ENCODE peak calls at places on chromosome 17, in eight cellular contexts. One of them, this sample, is unnamed.

GRCh38 chr17:11511696-11512095 is 86.6 kb upstream of the DNAH9 start:
- DNase-seq in effector memory CD8-positive, alpha-beta T cell: no peak
- DNase-seq in NCI-H345: no peak
- DNase-seq in heart right ventricle: no peak
- DNase-seq in NCI-H1105: no peak
- DNase-seq in RWPE1: no peak
- DNase-seq in sciatic nerve: no peak
- DNase-seq in ELR: no peak
- DNase-seq in this sample: no peak

GRCh38 chr17:3558603-3559269 is 1.1 kb upstream of the TRPV3 start:
- DNase-seq in effector memory CD8-positive, alpha-beta T cell: peak
- DNase-seq in NCI-H345: no peak
- DNase-seq in heart right ventricle: no peak
- DNase-seq in NCI-H1105: no peak
- DNase-seq in RWPE1: peak
- DNase-seq in sciatic nerve: no peak
- DNase-seq in ELR: peak
- DNase-seq in this sample: peak

GRCh38 chr17:3965123-3965800 is 1.0 kb upstream of the ATP2A3 start:
- DNase-seq in effector memory CD8-positive, alpha-beta T cell: peak
- DNase-seq in NCI-H345: peak
- DNase-seq in heart right ventricle: peak
- DNase-seq in NCI-H1105: peak
- DNase-seq in RWPE1: no peak
- DNase-seq in sciatic nerve: no peak
- DNase-seq in ELR: peak
- DNase-seq in this sample: peak

GRCh38 chr17:45019177-45019711 is 32.2 kb downstream of the DCAKD start:
- DNase-seq in effector memory CD8-positive, alpha-beta T cell: peak
- DNase-seq in NCI-H345: peak
- DNase-seq in heart right ventricle: peak
- DNase-seq in NCI-H1105: peak
- DNase-seq in RWPE1: peak
- DNase-seq in sciatic nerve: peak
- DNase-seq in ELR: peak
- DNase-seq in this sample: peak

GRCh38 chr17:6501359-6501758 is 55.0 kb downstream of the PITPNM3 start:
- DNase-seq in effector memory CD8-positive, alpha-beta T cell: no peak
- DNase-seq in NCI-H345: no peak
- DNase-seq in heart right ventricle: no peak
- DNase-seq in NCI-H1105: no peak
- DNase-seq in RWPE1: no peak
- DNase-seq in sciatic nerve: peak
- DNase-seq in ELR: no peak
- DNase-seq in this sample: no peak

GRCh38 chr17:80109713-80110446 is 8.5 kb downstream of the GAA start:
- DNase-seq in effector memory CD8-positive, alpha-beta T cell: no peak
- DNase-seq in NCI-H345: peak
- DNase-seq in heart right ventricle: no peak
- DNase-seq in NCI-H1105: peak
- DNase-seq in RWPE1: peak
- DNase-seq in sciatic nerve: peak
- DNase-seq in ELR: no peak
- DNase-seq in this sample: peak

GRCh38 chr17:4788807-4789700 is at the start of gene GLTPD2:
- DNase-seq in effector memory CD8-positive, alpha-beta T cell: no peak
- DNase-seq in NCI-H345: no peak
- DNase-seq in heart right ventricle: no peak
- DNase-seq in NCI-H1105: no peak
- DNase-seq in RWPE1: peak
- DNase-seq in sciatic nerve: no peak
- DNase-seq in ELR: no peak
- DNase-seq in this sample: no peak

GRCh38 chr17:56142325-56142724 is 10.9 kb upstream of the ANKFN1 start:
- DNase-seq in effector memory CD8-positive, alpha-beta T cell: no peak
- DNase-seq in NCI-H345: no peak
- DNase-seq in heart right ventricle: no peak
- DNase-seq in NCI-H1105: no peak
- DNase-seq in RWPE1: peak
- DNase-seq in sciatic nerve: no peak
- DNase-seq in ELR: peak
- DNase-seq in this sample: no peak

GRCh38 chr17:61522088-61522487 is 68.9 kb downstream of the NACA2 start:
- DNase-seq in effector memory CD8-positive, alpha-beta T cell: no peak
- DNase-seq in NCI-H345: no peak
- DNase-seq in heart right ventricle: no peak
- DNase-seq in NCI-H1105: no peak
- DNase-seq in RWPE1: no peak
- DNase-seq in sciatic nerve: no peak
- DNase-seq in ELR: no peak
- DNase-seq in this sample: no peak

GRCh38 chr17:55518549-55518948 is 7.3 kb upstream of the SMIM36 start:
- DNase-seq in effector memory CD8-positive, alpha-beta T cell: no peak
- DNase-seq in NCI-H345: no peak
- DNase-seq in heart right ventricle: no peak
- DNase-seq in NCI-H1105: no peak
- DNase-seq in RWPE1: no peak
- DNase-seq in sciatic nerve: no peak
- DNase-seq in ELR: no peak
- DNase-seq in this sample: no peak

GRCh38 chr17:34283571-34283970 is 2.0 kb upstream of the CCL11 start:
- DNase-seq in effector memory CD8-positive, alpha-beta T cell: no peak
- DNase-seq in NCI-H345: no peak
- DNase-seq in heart right ventricle: no peak
- DNase-seq in NCI-H1105: no peak
- DNase-seq in RWPE1: no peak
- DNase-seq in sciatic nerve: no peak
- DNase-seq in ELR: no peak
- DNase-seq in this sample: no peak

GRCh38 chr17:45296833-45297124 is 20.0 kb downstream of the MAP3K14 start:
- DNase-seq in effector memory CD8-positive, alpha-beta T cell: no peak
- DNase-seq in NCI-H345: no peak
- DNase-seq in heart right ventricle: no peak
- DNase-seq in NCI-H1105: no peak
- DNase-seq in RWPE1: no peak
- DNase-seq in sciatic nerve: no peak
- DNase-seq in ELR: no peak
- DNase-seq in this sample: no peak

GRCh38 chr17:60036796-60037677 is 41.7 kb downstream of the HEATR6 start:
- DNase-seq in effector memory CD8-positive, alpha-beta T cell: peak
- DNase-seq in NCI-H345: peak
- DNase-seq in heart right ventricle: peak
- DNase-seq in NCI-H1105: no peak
- DNase-seq in RWPE1: peak
- DNase-seq in sciatic nerve: peak
- DNase-seq in ELR: peak
- DNase-seq in this sample: peak

GRCh38 chr17:67461228-67461780 is 84.2 kb downstream of the PITPNC1 start:
- DNase-seq in effector memory CD8-positive, alpha-beta T cell: no peak
- DNase-seq in NCI-H345: no peak
- DNase-seq in heart right ventricle: no peak
- DNase-seq in NCI-H1105: no peak
- DNase-seq in RWPE1: no peak
- DNase-seq in sciatic nerve: no peak
- DNase-seq in ELR: no peak
- DNase-seq in this sample: no peak

GRCh38 chr17:64196626-64197025 is 66.4 kb downstream of the TEX2 start:
- DNase-seq in effector memory CD8-positive, alpha-beta T cell: no peak
- DNase-seq in NCI-H345: no peak
- DNase-seq in heart right ventricle: no peak
- DNase-seq in NCI-H1105: no peak
- DNase-seq in RWPE1: peak
- DNase-seq in sciatic nerve: no peak
- DNase-seq in ELR: peak
- DNase-seq in this sample: no peak

GRCh38 chr17:19364699-19365498 is 2.4 kb upstream of the B9D1 start:
- DNase-seq in effector memory CD8-positive, alpha-beta T cell: no peak
- DNase-seq in NCI-H345: no peak
- DNase-seq in heart right ventricle: no peak
- DNase-seq in NCI-H1105: no peak
- DNase-seq in RWPE1: no peak
- DNase-seq in sciatic nerve: no peak
- DNase-seq in ELR: no peak
- DNase-seq in this sample: peak

GRCh38 chr17:30005709-30006320 is 64.4 kb downstream of the EFCAB5 start:
- DNase-seq in effector memory CD8-positive, alpha-beta T cell: no peak
- DNase-seq in NCI-H345: no peak
- DNase-seq in heart right ventricle: no peak
- DNase-seq in NCI-H1105: no peak
- DNase-seq in RWPE1: peak
- DNase-seq in sciatic nerve: no peak
- DNase-seq in ELR: peak
- DNase-seq in this sample: no peak

GRCh38 chr17:15279011-15279477 is 13.9 kb upstream of the PMP22 start:
- DNase-seq in effector memory CD8-positive, alpha-beta T cell: no peak
- DNase-seq in NCI-H345: no peak
- DNase-seq in heart right ventricle: no peak
- DNase-seq in NCI-H1105: no peak
- DNase-seq in RWPE1: peak
- DNase-seq in sciatic nerve: no peak
- DNase-seq in ELR: peak
- DNase-seq in this sample: no peak

GRCh38 chr17:47252766-47253512 is 688 bp upstream of the ITGB3 start:
- DNase-seq in effector memory CD8-positive, alpha-beta T cell: no peak
- DNase-seq in NCI-H345: no peak
- DNase-seq in heart right ventricle: no peak
- DNase-seq in NCI-H1105: no peak
- DNase-seq in RWPE1: no peak
- DNase-seq in sciatic nerve: no peak
- DNase-seq in ELR: no peak
- DNase-seq in this sample: no peak

GRCh38 chr17:39123627-39124026 is 27.8 kb downstream of the PLXDC1 start:
- DNase-seq in effector memory CD8-positive, alpha-beta T cell: no peak
- DNase-seq in NCI-H345: no peak
- DNase-seq in heart right ventricle: no peak
- DNase-seq in NCI-H1105: no peak
- DNase-seq in RWPE1: no peak
- DNase-seq in sciatic nerve: no peak
- DNase-seq in ELR: no peak
- DNase-seq in this sample: no peak

GRCh38 chr17:66625321-66625767 is 209.6 kb upstream of the CACNG5 start:
- DNase-seq in effector memory CD8-positive, alpha-beta T cell: no peak
- DNase-seq in NCI-H345: peak
- DNase-seq in heart right ventricle: no peak
- DNase-seq in NCI-H1105: peak
- DNase-seq in RWPE1: peak
- DNase-seq in sciatic nerve: no peak
- DNase-seq in ELR: peak
- DNase-seq in this sample: no peak

GRCh38 chr17:74786411-74787097 is 10.4 kb upstream of the NAT9 start:
- DNase-seq in effector memory CD8-positive, alpha-beta T cell: no peak
- DNase-seq in NCI-H345: no peak
- DNase-seq in heart right ventricle: no peak
- DNase-seq in NCI-H1105: no peak
- DNase-seq in RWPE1: no peak
- DNase-seq in sciatic nerve: no peak
- DNase-seq in ELR: no peak
- DNase-seq in this sample: no peak

GRCh38 chr17:47615766-47616424 is 33.8 kb upstream of the KPNB1 start:
- DNase-seq in effector memory CD8-positive, alpha-beta T cell: peak
- DNase-seq in NCI-H345: peak
- DNase-seq in heart right ventricle: no peak
- DNase-seq in NCI-H1105: peak
- DNase-seq in RWPE1: peak
- DNase-seq in sciatic nerve: no peak
- DNase-seq in ELR: peak
- DNase-seq in this sample: no peak

GRCh38 chr17:56510554-56511342 is 82.8 kb upstream of the NOG start:
- DNase-seq in effector memory CD8-positive, alpha-beta T cell: no peak
- DNase-seq in NCI-H345: no peak
- DNase-seq in heart right ventricle: no peak
- DNase-seq in NCI-H1105: no peak
- DNase-seq in RWPE1: no peak
- DNase-seq in sciatic nerve: no peak
- DNase-seq in ELR: no peak
- DNase-seq in this sample: peak

GRCh38 chr17:81228834-81229665 is 6.3 kb upstream of the CEP131 start:
- DNase-seq in effector memory CD8-positive, alpha-beta T cell: no peak
- DNase-seq in NCI-H345: no peak
- DNase-seq in heart right ventricle: no peak
- DNase-seq in NCI-H1105: no peak
- DNase-seq in RWPE1: no peak
- DNase-seq in sciatic nerve: no peak
- DNase-seq in ELR: no peak
- DNase-seq in this sample: no peak

GRCh38 chr17:5500247-5500803 is 14.0 kb downstream of the MIS12 start:
- DNase-seq in effector memory CD8-positive, alpha-beta T cell: no peak
- DNase-seq in NCI-H345: no peak
- DNase-seq in heart right ventricle: no peak
- DNase-seq in NCI-H1105: peak
- DNase-seq in RWPE1: no peak
- DNase-seq in sciatic nerve: no peak
- DNase-seq in ELR: peak
- DNase-seq in this sample: no peak

GRCh38 chr17:76199466-76199865 is 40.8 kb downstream of the RNF157 start:
- DNase-seq in effector memory CD8-positive, alpha-beta T cell: no peak
- DNase-seq in NCI-H345: no peak
- DNase-seq in heart right ventricle: no peak
- DNase-seq in NCI-H1105: no peak
- DNase-seq in RWPE1: no peak
- DNase-seq in sciatic nerve: no peak
- DNase-seq in ELR: no peak
- DNase-seq in this sample: no peak

GRCh38 chr17:13106171-13106570 is 88.3 kb upstream of the ELAC2 start:
- DNase-seq in effector memory CD8-positive, alpha-beta T cell: no peak
- DNase-seq in NCI-H345: no peak
- DNase-seq in heart right ventricle: no peak
- DNase-seq in NCI-H1105: no peak
- DNase-seq in RWPE1: no peak
- DNase-seq in sciatic nerve: no peak
- DNase-seq in ELR: no peak
- DNase-seq in this sample: no peak

GRCh38 chr17:7356072-7356549 is 1.2 kb downstream of the TMEM95 start:
- DNase-seq in effector memory CD8-positive, alpha-beta T cell: peak
- DNase-seq in NCI-H345: peak
- DNase-seq in heart right ventricle: peak
- DNase-seq in NCI-H1105: peak
- DNase-seq in RWPE1: peak
- DNase-seq in sciatic nerve: peak
- DNase-seq in ELR: peak
- DNase-seq in this sample: peak